ENCODE peak calls at places on chromosome X, in four cellular contexts. W is NCI-H526 treated with DMSO at 0.1 percent for 48 hours, G is GM23338, U is NCI-H1092 treated with DMSO at 0.1 percent for 48 hours. O is an unnamed sample.

GRCh38 chrX:150899191-150899757 is 806 bp upstream of the CD99L2 start:
- DNase-seq in W (no peak), G (peak), U (peak), O (peak)

GRCh38 chrX:153669174-153669890 is 4.3 kb downstream of the PNCK start:
- DNase-seq in W (no peak), G (no peak), U (no peak), O (no peak)

GRCh38 chrX:20500171-20500865 is 233.6 kb upstream of the RPS6KA3 start:
- DNase-seq in W (no peak), G (peak), U (no peak), O (peak)

GRCh38 chrX:48697182-48697727 is 721 bp downstream of the SUV39H1 start:
- DNase-seq in W (no peak), G (peak), U (peak), O (no peak)

GRCh38 chrX:139204576-139204902 is 326.0 kb upstream of the F9 start:
- DNase-seq in W (no peak), G (no peak), U (no peak), O (no peak)

GRCh38 chrX:37926700-37927099 is 79.3 kb upstream of the DYNLT3 start:
- DNase-seq in W (peak), G (peak), U (peak), O (no peak)

GRCh38 chrX:140815868-140816267 is 106.3 kb downstream of the LINC00632 start:
- DNase-seq in W (no peak), G (no peak), U (no peak), O (no peak)

GRCh38 chrX:118976599-118977340 is 2.4 kb downstream of the LONRF3 start:
- DNase-seq in W (peak), G (no peak), U (peak), O (peak)

GRCh38 chrX:40104649-40105015 is 6.9 kb upstream of the BCOR start:
- DNase-seq in W (no peak), G (no peak), U (peak), O (no peak)

GRCh38 chrX:140099221-140099620 is 133.9 kb upstream of the CXorf66 start:
- DNase-seq in W (no peak), G (peak), U (no peak), O (no peak)

GRCh38 chrX:65667503-65668355 is at the start of gene MSN:
- DNase-seq in W (no peak), G (peak), U (no peak), O (peak)

GRCh38 chrX:149129767-149130166 is 375.3 kb downstream of the IDS start:
- DNase-seq in W (no peak), G (no peak), U (no peak), O (no peak)

GRCh38 chrX:49915352-49916222 is 6.8 kb upstream of the CLCN5 start:
- DNase-seq in W (peak), G (peak), U (peak), O (no peak)

GRCh38 chrX:19046343-19047215 is 62.7 kb upstream of the PHKA2 start:
- DNase-seq in W (no peak), G (no peak), U (no peak), O (no peak)